ENCODE peak calls at places on chromosomes 7 and 10, in four cellular contexts. One of them, this sample, is unnamed.

GRCh38 chr10:103789771-103790201 is 65.6 kb downstream of the SH3PXD2A start:
- DNase-seq in stimulated activated CD4-positive, alpha-beta T cell treated with anti-CD3 and anti-CD28 coated beads, Interleukin-4, amount 100 ng/mL, for 4 hours: no peak
- DNase-seq in RCC 7860: no peak
- DNase-seq in EL: no peak
- DNase-seq in this sample: no peak

GRCh38 chr10:6351540-6351939 is 148.8 kb downstream of the PFKFB3 start:
- DNase-seq in stimulated activated CD4-positive, alpha-beta T cell treated with anti-CD3 and anti-CD28 coated beads, Interleukin-4, amount 100 ng/mL, for 4 hours: no peak
- DNase-seq in RCC 7860: peak
- DNase-seq in EL: no peak
- DNase-seq in this sample: no peak

GRCh38 chr10:102869290-102870198 is at the start of gene AS3MT:
- DNase-seq in stimulated activated CD4-positive, alpha-beta T cell treated with anti-CD3 and anti-CD28 coated beads, Interleukin-4, amount 100 ng/mL, for 4 hours: no peak
- DNase-seq in RCC 7860: no peak
- DNase-seq in EL: peak
- DNase-seq in this sample: peak

GRCh38 chr7:80040752-80041151 is 93.9 kb upstream of the GNAI1 start:
- DNase-seq in stimulated activated CD4-positive, alpha-beta T cell treated with anti-CD3 and anti-CD28 coated beads, Interleukin-4, amount 100 ng/mL, for 4 hours: no peak
- DNase-seq in RCC 7860: no peak
- DNase-seq in EL: no peak
- DNase-seq in this sample: no peak

GRCh38 chr10:125521721-125522680 is 161.0 kb downstream of the TEX36 start:
- DNase-seq in stimulated activated CD4-positive, alpha-beta T cell treated with anti-CD3 and anti-CD28 coated beads, Interleukin-4, amount 100 ng/mL, for 4 hours: peak
- DNase-seq in RCC 7860: no peak
- DNase-seq in EL: peak
- DNase-seq in this sample: peak

GRCh38 chr10:71076473-71077142 is 135.8 kb upstream of the UNC5B start:
- DNase-seq in stimulated activated CD4-positive, alpha-beta T cell treated with anti-CD3 and anti-CD28 coated beads, Interleukin-4, amount 100 ng/mL, for 4 hours: no peak
- DNase-seq in RCC 7860: no peak
- DNase-seq in EL: no peak
- DNase-seq in this sample: no peak

GRCh38 chr10:46042527-46042926 is 3.5 kb downstream of the MSMB start:
- DNase-seq in stimulated activated CD4-positive, alpha-beta T cell treated with anti-CD3 and anti-CD28 coated beads, Interleukin-4, amount 100 ng/mL, for 4 hours: no peak
- DNase-seq in RCC 7860: no peak
- DNase-seq in EL: no peak
- DNase-seq in this sample: no peak

GRCh38 chr10:79181227-79181626 is 112.5 kb downstream of the ZMIZ1 start:
- DNase-seq in stimulated activated CD4-positive, alpha-beta T cell treated with anti-CD3 and anti-CD28 coated beads, Interleukin-4, amount 100 ng/mL, for 4 hours: no peak
- DNase-seq in RCC 7860: no peak
- DNase-seq in EL: no peak
- DNase-seq in this sample: no peak

GRCh38 chr10:23171232-23171876 is 20.8 kb upstream of the PTF1A start:
- DNase-seq in stimulated activated CD4-positive, alpha-beta T cell treated with anti-CD3 and anti-CD28 coated beads, Interleukin-4, amount 100 ng/mL, for 4 hours: no peak
- DNase-seq in RCC 7860: no peak
- DNase-seq in EL: peak
- DNase-seq in this sample: peak

GRCh38 chr7:130887182-130888016 is 153.4 kb upstream of the KLF14 start:
- DNase-seq in stimulated activated CD4-positive, alpha-beta T cell treated with anti-CD3 and anti-CD28 coated beads, Interleukin-4, amount 100 ng/mL, for 4 hours: no peak
- DNase-seq in RCC 7860: peak
- DNase-seq in EL: peak
- DNase-seq in this sample: peak

GRCh38 chr10:103367379-103367781 is 396 bp upstream of the TAF5 start:
- DNase-seq in stimulated activated CD4-positive, alpha-beta T cell treated with anti-CD3 and anti-CD28 coated beads, Interleukin-4, amount 100 ng/mL, for 4 hours: no peak
- DNase-seq in RCC 7860: no peak
- DNase-seq in EL: peak
- DNase-seq in this sample: no peak

GRCh38 chr7:325811-326210 is 35.8 kb downstream of the FOXL3 start:
- DNase-seq in stimulated activated CD4-positive, alpha-beta T cell treated with anti-CD3 and anti-CD28 coated beads, Interleukin-4, amount 100 ng/mL, for 4 hours: no peak
- DNase-seq in RCC 7860: no peak
- DNase-seq in EL: no peak
- DNase-seq in this sample: no peak

GRCh38 chr10:132897516-132898381 is 44.6 kb downstream of the CFAP46 start:
- DNase-seq in stimulated activated CD4-positive, alpha-beta T cell treated with anti-CD3 and anti-CD28 coated beads, Interleukin-4, amount 100 ng/mL, for 4 hours: no peak
- DNase-seq in RCC 7860: no peak
- DNase-seq in EL: no peak
- DNase-seq in this sample: no peak

GRCh38 chr7:106283501-106283830 is 1.3 kb downstream of the NAMPT start:
- DNase-seq in stimulated activated CD4-positive, alpha-beta T cell treated with anti-CD3 and anti-CD28 coated beads, Interleukin-4, amount 100 ng/mL, for 4 hours: no peak
- DNase-seq in RCC 7860: no peak
- DNase-seq in EL: no peak
- DNase-seq in this sample: no peak

GRCh38 chr7:120933475-120933874 is 17.1 kb upstream of the ING3 start:
- DNase-seq in stimulated activated CD4-positive, alpha-beta T cell treated with anti-CD3 and anti-CD28 coated beads, Interleukin-4, amount 100 ng/mL, for 4 hours: no peak
- DNase-seq in RCC 7860: no peak
- DNase-seq in EL: no peak
- DNase-seq in this sample: no peak

GRCh38 chr10:113337142-113337541 is 215.7 kb upstream of the HABP2 start:
- DNase-seq in stimulated activated CD4-positive, alpha-beta T cell treated with anti-CD3 and anti-CD28 coated beads, Interleukin-4, amount 100 ng/mL, for 4 hours: no peak
- DNase-seq in RCC 7860: no peak
- DNase-seq in EL: no peak
- DNase-seq in this sample: no peak

GRCh38 chr10:120387326-120387725 is 69.7 kb upstream of the PLPP4 start:
- DNase-seq in stimulated activated CD4-positive, alpha-beta T cell treated with anti-CD3 and anti-CD28 coated beads, Interleukin-4, amount 100 ng/mL, for 4 hours: no peak
- DNase-seq in RCC 7860: peak
- DNase-seq in EL: peak
- DNase-seq in this sample: peak

GRCh38 chr10:103575416-103576075 is 82.0 kb downstream of the NEURL1 start:
- DNase-seq in stimulated activated CD4-positive, alpha-beta T cell treated with anti-CD3 and anti-CD28 coated beads, Interleukin-4, amount 100 ng/mL, for 4 hours: no peak
- DNase-seq in RCC 7860: no peak
- DNase-seq in EL: peak
- DNase-seq in this sample: no peak

GRCh38 chr7:18087031-18087686 is 59.5 kb upstream of the PRPS1L1 start:
- DNase-seq in stimulated activated CD4-positive, alpha-beta T cell treated with anti-CD3 and anti-CD28 coated beads, Interleukin-4, amount 100 ng/mL, for 4 hours: no peak
- DNase-seq in RCC 7860: no peak
- DNase-seq in EL: no peak
- DNase-seq in this sample: no peak

GRCh38 chr10:93074597-93075368 is 1.1 kb downstream of the CYP26A1 start:
- DNase-seq in stimulated activated CD4-positive, alpha-beta T cell treated with anti-CD3 and anti-CD28 coated beads, Interleukin-4, amount 100 ng/mL, for 4 hours: no peak
- DNase-seq in RCC 7860: no peak
- DNase-seq in EL: no peak
- DNase-seq in this sample: no peak

GRCh38 chr10:99396471-99396870 is 34.0 kb downstream of the GOT1 start:
- DNase-seq in stimulated activated CD4-positive, alpha-beta T cell treated with anti-CD3 and anti-CD28 coated beads, Interleukin-4, amount 100 ng/mL, for 4 hours: no peak
- DNase-seq in RCC 7860: peak
- DNase-seq in EL: peak
- DNase-seq in this sample: peak

GRCh38 chr10:50653142-50653541 is 29.4 kb upstream of the SGMS1 start:
- DNase-seq in stimulated activated CD4-positive, alpha-beta T cell treated with anti-CD3 and anti-CD28 coated beads, Interleukin-4, amount 100 ng/mL, for 4 hours: no peak
- DNase-seq in RCC 7860: no peak
- DNase-seq in EL: peak
- DNase-seq in this sample: peak

GRCh38 chr10:48493083-48493871 is 111.6 kb downstream of the ARHGAP22 start:
- DNase-seq in stimulated activated CD4-positive, alpha-beta T cell treated with anti-CD3 and anti-CD28 coated beads, Interleukin-4, amount 100 ng/mL, for 4 hours: no peak
- DNase-seq in RCC 7860: no peak
- DNase-seq in EL: no peak
- DNase-seq in this sample: no peak

GRCh38 chr7:106114735-106115383 is 2.7 kb upstream of the SYPL1 start:
- DNase-seq in stimulated activated CD4-positive, alpha-beta T cell treated with anti-CD3 and anti-CD28 coated beads, Interleukin-4, amount 100 ng/mL, for 4 hours: peak
- DNase-seq in RCC 7860: no peak
- DNase-seq in EL: no peak
- DNase-seq in this sample: no peak

GRCh38 chr10:9254353-9254752 is 1199.9 kb downstream of the GATA3 start:
- DNase-seq in stimulated activated CD4-positive, alpha-beta T cell treated with anti-CD3 and anti-CD28 coated beads, Interleukin-4, amount 100 ng/mL, for 4 hours: no peak
- DNase-seq in RCC 7860: peak
- DNase-seq in EL: peak
- DNase-seq in this sample: peak

GRCh38 chr7:234712-235553 is 42.6 kb downstream of the FAM20C start:
- DNase-seq in stimulated activated CD4-positive, alpha-beta T cell treated with anti-CD3 and anti-CD28 coated beads, Interleukin-4, amount 100 ng/mL, for 4 hours: no peak
- DNase-seq in RCC 7860: no peak
- DNase-seq in EL: peak
- DNase-seq in this sample: no peak